ENCODE peak calls at places on chromosome 11, in seven cellular contexts. U is GM23338, D is mammary epithelial cell, J is right lobe of liver, O is RWPE1, H is substantia nigra, A is heart right ventricle. C is an unnamed sample.

GRCh38 chr11:64358907-64359711 is at the start of gene RPS6KA4:
- DNase-seq in U (peak), D (peak), J (peak), O (peak), H (peak), A (peak), C (peak)

GRCh38 chr11:60743058-60743457 is 13.6 kb upstream of the MS4A15 start:
- DNase-seq in U (peak), D (no peak), J (no peak), O (no peak), H (no peak), A (no peak), C (peak)

GRCh38 chr11:66281001-66281400 is 3.0 kb downstream of the CNIH2 start:
- DNase-seq in U (peak), D (no peak), J (no peak), O (no peak), H (no peak), A (no peak), C (no peak)

GRCh38 chr11:63212742-63213141 is 30.7 kb downstream of the SLC22A25 start:
- DNase-seq in U (peak), D (peak), J (no peak), O (peak), H (no peak), A (no peak), C (peak)

GRCh38 chr11:61080526-61080925 is 21.8 kb upstream of the CD5 start:
- DNase-seq in U (no peak), D (no peak), J (peak), O (no peak), H (no peak), A (no peak), C (peak)

GRCh38 chr11:9850224-9850895 is 186.5 kb downstream of the SWAP70 start:
- DNase-seq in U (no peak), D (no peak), J (no peak), O (no peak), H (no peak), A (no peak), C (no peak)

GRCh38 chr11:24759742-24760141 is 262.9 kb downstream of the LUZP2 start:
- DNase-seq in U (peak), D (no peak), J (no peak), O (no peak), H (no peak), A (no peak), C (no peak)

GRCh38 chr11:76652989-76653673 is 17.4 kb downstream of the LRRC32 start:
- DNase-seq in U (no peak), D (no peak), J (no peak), O (no peak), H (no peak), A (no peak), C (no peak)

GRCh38 chr11:24779791-24780190 is 282.9 kb downstream of the LUZP2 start:
- DNase-seq in U (peak), D (no peak), J (no peak), O (no peak), H (no peak), A (no peak), C (no peak)

GRCh38 chr11:15764329-15764728 is 592.0 kb downstream of the SOX6 start:
- DNase-seq in U (no peak), D (no peak), J (no peak), O (no peak), H (no peak), A (no peak), C (no peak)
- H3K27ac ChIP-seq in U (no peak), D (no peak), J (no peak), O (no peak), H (no peak), A (no peak), C (no peak)

GRCh38 chr11:78685156-78685555 is 110.5 kb upstream of the NARS2 start:
- DNase-seq in U (no peak), D (no peak), J (no peak), O (no peak), H (no peak), A (no peak), C (no peak)
- H3K27ac ChIP-seq in U (no peak), D (no peak), J (no peak), O (no peak), H (no peak), A (no peak), C (no peak)

GRCh38 chr11:3106736-3107524 is 49.7 kb upstream of the CARS1 start:
- DNase-seq in U (peak), D (no peak), J (peak), O (no peak), H (no peak), A (no peak), C (no peak)
- H3K27ac ChIP-seq in U (no peak), D (no peak), J (no peak), O (no peak), H (no peak), A (no peak), C (no peak)

DNA sequence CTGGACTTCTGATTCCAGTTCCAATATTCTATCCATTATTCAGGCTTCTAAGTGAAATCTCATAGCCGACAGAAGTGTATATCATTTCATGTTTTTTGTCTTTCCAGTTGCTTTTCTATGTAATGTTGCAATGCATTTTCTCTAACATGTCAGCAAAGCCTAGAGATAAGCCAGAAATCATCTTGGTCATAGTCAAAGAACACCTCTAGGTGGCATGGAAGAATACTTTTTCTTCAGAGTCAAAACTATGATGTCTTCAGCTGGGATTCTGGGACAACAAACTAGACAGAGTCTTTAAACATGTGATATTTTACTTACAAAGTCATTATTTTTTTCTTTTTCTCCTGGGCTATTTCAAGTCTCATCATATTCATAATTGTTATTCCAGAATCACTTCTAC is 4.4 kb downstream of the GAS2 start:
- DNase-seq in U (peak), D (peak), J (no peak), O (no peak), H (no peak), A (no peak), C (peak)
- H3K27ac ChIP-seq in U (no peak), D (no peak), J (no peak), O (no peak), H (no peak), A (no peak), C (no peak)

C was measured in small intestine.